ENCODE peak calls at places on chromosomes 5 and 9, in six cellular contexts. One of them, this sample, is unnamed. For H3K36me3 and H3K27me3, the result is how much of the 10 kb centered on the place peaks cover.

GRCh38 chr5:137566118-137566541 is 67.0 kb upstream of the SPOCK1 start:
- DNase-seq in HCT116: no peak
- DNase-seq in psoas muscle: no peak
- DNase-seq in ovary: no peak
- DNase-seq in GM23338: no peak
- DNase-seq in Peyer's patch: no peak
- DNase-seq in this sample: no peak

GRCh38 chr5:1220351-1220750 is 4.8 kb upstream of the SLC6A18 start:
- DNase-seq in psoas muscle: no peak
- DNase-seq in GM23338: no peak
- DNase-seq in ovary: no peak
- DNase-seq in HCT116: no peak
- DNase-seq in Peyer's patch: no peak
- DNase-seq in this sample: no peak

GRCh38 chr5:127518319-127518621 is 830 bp downstream of the PRRC1 start:
- DNase-seq in Peyer's patch: no peak
- DNase-seq in GM23338: no peak
- DNase-seq in psoas muscle: no peak
- DNase-seq in ovary: no peak
- DNase-seq in HCT116: no peak
- DNase-seq in this sample: no peak

GRCh38 chr5:24786108-24786507 is 141.3 kb upstream of the CDH10 start:
- DNase-seq in HCT116: no peak
- DNase-seq in Peyer's patch: no peak
- DNase-seq in psoas muscle: no peak
- DNase-seq in ovary: no peak
- DNase-seq in GM23338: peak
- DNase-seq in this sample: no peak

GRCh38 chr9:114238919-114239879 is 83.7 kb upstream of the ORM1 start:
- DNase-seq in GM23338: peak
- DNase-seq in HCT116: no peak
- DNase-seq in Peyer's patch: no peak
- DNase-seq in psoas muscle: no peak
- DNase-seq in ovary: no peak
- DNase-seq in this sample: no peak

GRCh38 chr5:112554089-112554977 is 135.3 kb upstream of the EPB41L4A start:
- DNase-seq in Peyer's patch: no peak
- DNase-seq in psoas muscle: no peak
- DNase-seq in GM23338: no peak
- DNase-seq in HCT116: no peak
- DNase-seq in ovary: no peak
- DNase-seq in this sample: no peak

GRCh38 chr9:98101868-98102273 is 17.2 kb downstream of the TRIM14 start:
- DNase-seq in psoas muscle: no peak
- DNase-seq in GM23338: peak
- DNase-seq in Peyer's patch: peak
- DNase-seq in HCT116: no peak
- DNase-seq in ovary: no peak
- DNase-seq in this sample: peak

GRCh38 chr5:127988149-127988755 is 95.3 kb upstream of the SLC12A2 start:
- DNase-seq in psoas muscle: no peak
- DNase-seq in Peyer's patch: no peak
- DNase-seq in ovary: no peak
- DNase-seq in HCT116: peak
- DNase-seq in GM23338: no peak
- DNase-seq in this sample: no peak

GRCh38 chr5:65926893-65927292 is 518 bp downstream of the ERBIN start:
- DNase-seq in Peyer's patch: peak
- DNase-seq in psoas muscle: no peak
- DNase-seq in GM23338: peak
- DNase-seq in HCT116: no peak
- DNase-seq in ovary: no peak
- DNase-seq in this sample: no peak

GRCh38 chr9:12968093-12968492 is 193.3 kb downstream of the LURAP1L start:
- DNase-seq in ovary: no peak
- DNase-seq in psoas muscle: no peak
- DNase-seq in GM23338: no peak
- DNase-seq in HCT116: no peak
- DNase-seq in Peyer's patch: no peak
- DNase-seq in this sample: no peak

GRCh38 chr5:144429905-144430304 is 259.2 kb downstream of the KCTD16 start:
- DNase-seq in GM23338: no peak
- DNase-seq in HCT116: no peak
- DNase-seq in psoas muscle: no peak
- DNase-seq in Peyer's patch: no peak
- DNase-seq in ovary: no peak
- DNase-seq in this sample: no peak

GRCh38 chr9:79800578-79800977 is 228.8 kb downstream of the TLE4 start:
- DNase-seq in HCT116: no peak
- DNase-seq in Peyer's patch: no peak
- DNase-seq in psoas muscle: no peak
- DNase-seq in ovary: no peak
- DNase-seq in GM23338: no peak
- DNase-seq in this sample: no peak

GRCh38 chr5:11528720-11529119 is 375.5 kb downstream of the CTNND2 start:
- DNase-seq in Peyer's patch: no peak
- DNase-seq in GM23338: no peak
- DNase-seq in HCT116: no peak
- DNase-seq in psoas muscle: no peak
- DNase-seq in ovary: no peak
- DNase-seq in this sample: no peak

GRCh38 chr5:109862301-109862700 is 172.6 kb downstream of the MAN2A1 start:
- DNase-seq in HCT116: no peak
- DNase-seq in Peyer's patch: no peak
- DNase-seq in psoas muscle: no peak
- DNase-seq in GM23338: no peak
- DNase-seq in ovary: no peak
- DNase-seq in this sample: no peak

GRCh38 chr9:18396102-18396728 is 77.7 kb upstream of the ADAMTSL1 start:
- DNase-seq in ovary: no peak
- DNase-seq in psoas muscle: no peak
- DNase-seq in HCT116: no peak
- DNase-seq in GM23338: peak
- DNase-seq in Peyer's patch: no peak
- DNase-seq in this sample: no peak

GRCh38 chr9:134326754-134327526 is 685 bp downstream of the RXRA start:
- DNase-seq in psoas muscle: peak
- DNase-seq in ovary: peak
- DNase-seq in Peyer's patch: no peak
- DNase-seq in GM23338: peak
- DNase-seq in HCT116: no peak
- DNase-seq in this sample: no peak

GRCh38 chr9:114034663-114035062 is 43.4 kb downstream of the AMBP start:
- DNase-seq in ovary: no peak
- DNase-seq in Peyer's patch: peak
- DNase-seq in psoas muscle: peak
- DNase-seq in HCT116: no peak
- DNase-seq in GM23338: no peak
- DNase-seq in this sample: no peak

GRCh38 chr9:108709922-108710321 is 145.9 kb downstream of the ACTL7B start:
- DNase-seq in Peyer's patch: no peak
- DNase-seq in psoas muscle: no peak
- DNase-seq in HCT116: no peak
- DNase-seq in ovary: no peak
- DNase-seq in GM23338: no peak
- DNase-seq in this sample: no peak

GRCh38 chr9:98967257-98967656 is 23.6 kb downstream of the COL15A1 start:
- DNase-seq in ovary: no peak
- DNase-seq in Peyer's patch: no peak
- DNase-seq in psoas muscle: no peak
- DNase-seq in GM23338: no peak
- DNase-seq in HCT116: no peak
- DNase-seq in this sample: no peak

GRCh38 chr5:128869970-128870747 is 95.1 kb upstream of the SLC27A6 start:
- DNase-seq in ovary: no peak
- DNase-seq in HCT116: no peak
- DNase-seq in GM23338: peak
- DNase-seq in Peyer's patch: no peak
- DNase-seq in psoas muscle: no peak
- DNase-seq in this sample: no peak

GRCh38 chr5:115463985-115464384 is 80.6 kb downstream of the FEM1C start:
- DNase-seq in psoas muscle: no peak
- DNase-seq in GM23338: no peak
- DNase-seq in HCT116: no peak
- DNase-seq in Peyer's patch: no peak
- DNase-seq in ovary: no peak
- DNase-seq in this sample: no peak

GRCh38 chr5:79021753-79022152 is 36.6 kb upstream of the ARSB start:
- DNase-seq in GM23338: peak
- DNase-seq in psoas muscle: no peak
- DNase-seq in Peyer's patch: no peak
- DNase-seq in HCT116: no peak
- DNase-seq in ovary: no peak
- DNase-seq in this sample: no peak

GRCh38 chr5:103706939-103707682 is 144.5 kb upstream of the NUDT12 start:
- DNase-seq in HCT116: no peak
- DNase-seq in ovary: no peak
- DNase-seq in GM23338: no peak
- DNase-seq in Peyer's patch: no peak
- DNase-seq in psoas muscle: no peak
- DNase-seq in this sample: no peak

GRCh38 chr9:124348363-124348762 is 66.9 kb downstream of the PSMB7 start:
- DNase-seq in GM23338: no peak
- DNase-seq in Peyer's patch: no peak
- DNase-seq in psoas muscle: no peak
- DNase-seq in ovary: peak
- DNase-seq in HCT116: no peak
- DNase-seq in this sample: no peak

GRCh38 chr9:124347968-124348358 is 67.3 kb downstream of the PSMB7 start:
- DNase-seq in ovary: peak
- DNase-seq in GM23338: no peak
- DNase-seq in Peyer's patch: no peak
- DNase-seq in psoas muscle: peak
- DNase-seq in HCT116: no peak
- DNase-seq in this sample: peak

GRCh38 chr9:124348831-124349230 is 66.4 kb downstream of the PSMB7 start:
- DNase-seq in ovary: peak
- DNase-seq in HCT116: no peak
- DNase-seq in GM23338: no peak
- DNase-seq in Peyer's patch: no peak
- DNase-seq in psoas muscle: peak
- DNase-seq in this sample: peak

GRCh38 chr9:124349675-124350484 is 65.4 kb downstream of the PSMB7 start:
- DNase-seq in HCT116: no peak
- DNase-seq in psoas muscle: peak
- DNase-seq in ovary: peak
- DNase-seq in GM23338: no peak
- DNase-seq in Peyer's patch: no peak
- DNase-seq in this sample: peak

DNA sequence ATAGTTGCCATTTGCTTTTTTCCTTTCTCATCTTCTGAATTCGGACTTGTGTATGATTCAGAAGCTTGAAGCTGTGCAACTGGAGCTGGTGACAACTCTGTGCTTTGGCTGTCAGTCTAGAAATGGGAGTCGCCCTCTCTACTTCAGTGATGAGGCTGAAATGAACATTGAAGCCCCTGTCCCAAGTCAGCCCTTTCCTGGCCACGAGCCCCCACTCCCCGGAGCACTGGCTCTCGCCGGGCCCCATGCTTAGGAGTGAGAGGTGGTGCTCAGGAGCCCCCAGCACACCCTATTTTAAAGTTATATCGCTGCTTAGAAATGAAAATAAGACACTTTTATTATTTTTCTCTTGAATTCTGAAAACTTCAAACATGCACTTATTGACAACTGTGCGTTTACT is 66.0 kb downstream of the PSMB7 start:
- DNase-seq in Peyer's patch: no peak
- DNase-seq in GM23338: no peak
- DNase-seq in HCT116: no peak
- DNase-seq in ovary: peak
- DNase-seq in psoas muscle: no peak
- DNase-seq in this sample: no peak
- H3K36me3 ChIP-seq in Peyer's patch: under half
- H3K36me3 ChIP-seq in GM23338: under half
- H3K36me3 ChIP-seq in HCT116: under half
- H3K36me3 ChIP-seq in ovary: under half
- H3K36me3 ChIP-seq in psoas muscle: half or more
- H3K36me3 ChIP-seq in this sample: half or more

GRCh38 chr5:139670369-139671095 is 22.4 kb downstream of the CXXC5 start:
- DNase-seq in psoas muscle: no peak
- DNase-seq in ovary: no peak
- DNase-seq in Peyer's patch: peak
- DNase-seq in HCT116: no peak
- DNase-seq in GM23338: no peak
- DNase-seq in this sample: no peak
- H3K4me3 ChIP-seq in psoas muscle: peak
- H3K4me3 ChIP-seq in ovary: no peak
- H3K4me3 ChIP-seq in Peyer's patch: no peak
- H3K4me3 ChIP-seq in HCT116: no peak
- H3K4me3 ChIP-seq in GM23338: no peak
- H3K4me3 ChIP-seq in this sample: peak

DNA sequence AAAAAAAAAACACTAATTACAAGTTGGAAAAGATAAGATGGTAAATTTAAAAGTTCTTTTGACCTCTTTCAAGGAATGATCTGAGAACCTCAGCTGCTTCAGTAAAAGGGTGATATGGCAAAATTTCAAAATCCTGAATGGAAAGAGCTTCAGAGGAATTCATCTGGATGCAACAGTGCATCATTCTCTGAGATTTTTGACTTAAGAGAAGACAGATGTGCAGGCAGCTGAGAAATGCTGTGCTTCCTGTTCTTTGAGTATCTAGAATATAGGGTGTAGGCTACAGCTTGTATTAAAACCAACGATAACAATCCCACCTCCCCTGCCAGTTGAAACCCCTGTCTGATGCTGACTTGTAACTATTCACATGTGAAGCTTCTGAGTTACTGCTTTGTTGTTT is 6.2 kb downstream of the FRMPD1 start:
- DNase-seq in psoas muscle: no peak
- DNase-seq in HCT116: no peak
- DNase-seq in ovary: no peak
- DNase-seq in GM23338: no peak
- DNase-seq in Peyer's patch: no peak
- DNase-seq in this sample: no peak
- H3K27me3 ChIP-seq in psoas muscle: under half
- H3K27me3 ChIP-seq in HCT116: under half
- H3K27me3 ChIP-seq in ovary: under half
- H3K27me3 ChIP-seq in GM23338: under half
- H3K27me3 ChIP-seq in Peyer's patch: under half
- H3K27me3 ChIP-seq in this sample: under half

GRCh38 chr9:127541176-127541575 is 70.9 kb upstream of the STXBP1 start:
- DNase-seq in psoas muscle: no peak
- DNase-seq in ovary: no peak
- DNase-seq in HCT116: no peak
- DNase-seq in Peyer's patch: no peak
- DNase-seq in GM23338: no peak
- DNase-seq in this sample: no peak

GRCh38 chr9:127541865-127542264 is 70.2 kb upstream of the STXBP1 start:
- DNase-seq in GM23338: no peak
- DNase-seq in HCT116: no peak
- DNase-seq in ovary: no peak
- DNase-seq in psoas muscle: peak
- DNase-seq in Peyer's patch: no peak
- DNase-seq in this sample: peak

GRCh38 chr9:127539982-127540663 is 72.0 kb upstream of the STXBP1 start:
- DNase-seq in psoas muscle: no peak
- DNase-seq in GM23338: no peak
- DNase-seq in Peyer's patch: no peak
- DNase-seq in HCT116: no peak
- DNase-seq in ovary: no peak
- DNase-seq in this sample: no peak

GRCh38 chr9:127539259-127539981 is 72.7 kb upstream of the STXBP1 start:
- DNase-seq in HCT116: no peak
- DNase-seq in psoas muscle: no peak
- DNase-seq in GM23338: no peak
- DNase-seq in ovary: no peak
- DNase-seq in Peyer's patch: no peak
- DNase-seq in this sample: no peak

GRCh38 chr9:127540664-127541041 is 71.4 kb upstream of the STXBP1 start:
- DNase-seq in psoas muscle: no peak
- DNase-seq in HCT116: no peak
- DNase-seq in Peyer's patch: no peak
- DNase-seq in GM23338: peak
- DNase-seq in ovary: no peak
- DNase-seq in this sample: peak
- H3K36me3 ChIP-seq in psoas muscle: under half
- H3K36me3 ChIP-seq in HCT116: under half
- H3K36me3 ChIP-seq in Peyer's patch: under half
- H3K36me3 ChIP-seq in GM23338: under half
- H3K36me3 ChIP-seq in ovary: under half
- H3K36me3 ChIP-seq in this sample: under half

This sample was measured in upper lobe of right lung.